ENCODE peak calls at places on chromosome 20, in four cellular contexts. One of them, this sample, is unnamed. For H3K27me3, the result is how much of the 10 kb centered on the place peaks cover.

GRCh38 chr20:53773792-53774371 is 180.2 kb upstream of the ZNF217 start:
- DNase-seq in lower lobe of right lung: no peak
- DNase-seq in aorta: no peak
- DNase-seq in HCT116: peak
- DNase-seq in this sample: no peak

GRCh38 chr20:14925286-14925685 is 587.9 kb upstream of the FLRT3 start:
- DNase-seq in lower lobe of right lung: no peak
- DNase-seq in HCT116: no peak
- DNase-seq in aorta: no peak
- DNase-seq in this sample: no peak

GRCh38 chr20:19777981-19778380 is 19.9 kb downstream of the RIN2 start:
- DNase-seq in HCT116: no peak
- DNase-seq in aorta: no peak
- DNase-seq in lower lobe of right lung: no peak
- DNase-seq in this sample: no peak

GRCh38 chr20:48823476-48823875 is 4.3 kb downstream of the PREX1 start:
- DNase-seq in aorta: no peak
- DNase-seq in lower lobe of right lung: no peak
- DNase-seq in HCT116: no peak
- DNase-seq in this sample: no peak

GRCh38 chr20:44297721-44298120 is 13.3 kb downstream of the FITM2 start:
- DNase-seq in aorta: no peak
- DNase-seq in HCT116: no peak
- DNase-seq in lower lobe of right lung: no peak
- DNase-seq in this sample: no peak

GRCh38 chr20:37758332-37758731 is 64.5 kb downstream of the CTNNBL1 start:
- DNase-seq in lower lobe of right lung: no peak
- DNase-seq in aorta: no peak
- DNase-seq in HCT116: no peak
- DNase-seq in this sample: no peak

GRCh38 chr20:59776626-59777320 is 156.7 kb downstream of the SYCP2 start:
- DNase-seq in lower lobe of right lung: no peak
- DNase-seq in HCT116: no peak
- DNase-seq in aorta: no peak
- DNase-seq in this sample: no peak

GRCh38 chr20:53622247-53623114 is 28.8 kb upstream of the ZNF217 start:
- DNase-seq in lower lobe of right lung: no peak
- DNase-seq in HCT116: no peak
- DNase-seq in aorta: no peak
- DNase-seq in this sample: no peak

GRCh38 chr20:63407928-63408683 is 47.0 kb upstream of the CHRNA4 start:
- DNase-seq in HCT116: no peak
- DNase-seq in aorta: no peak
- DNase-seq in lower lobe of right lung: no peak
- DNase-seq in this sample: no peak

GRCh38 chr20:19981091-19981490 is 36.1 kb upstream of the NAA20 start:
- DNase-seq in HCT116: peak
- DNase-seq in aorta: no peak
- DNase-seq in lower lobe of right lung: no peak
- DNase-seq in this sample: no peak

GRCh38 chr20:63943007-63943807 is 13.0 kb downstream of the UCKL1 start:
- DNase-seq in aorta: peak
- DNase-seq in lower lobe of right lung: no peak
- DNase-seq in HCT116: no peak
- DNase-seq in this sample: no peak

GRCh38 chr20:44083220-44083933 is 103.6 kb downstream of the JPH2 start:
- DNase-seq in HCT116: peak
- DNase-seq in aorta: no peak
- DNase-seq in lower lobe of right lung: no peak
- DNase-seq in this sample: no peak

GRCh38 chr20:61569836-61570235 is 317.8 kb downstream of the CDH4 start:
- DNase-seq in aorta: no peak
- DNase-seq in lower lobe of right lung: no peak
- DNase-seq in HCT116: no peak
- DNase-seq in this sample: no peak

GRCh38 chr20:61976650-61977332 is 88.9 kb downstream of the TAF4 start:
- DNase-seq in aorta: no peak
- DNase-seq in HCT116: no peak
- DNase-seq in lower lobe of right lung: no peak
- DNase-seq in this sample: no peak

GRCh38 chr20:51276331-51276730 is 253.4 kb upstream of the KCNG1 start:
- DNase-seq in HCT116: no peak
- DNase-seq in aorta: no peak
- DNase-seq in lower lobe of right lung: no peak
- DNase-seq in this sample: no peak

GRCh38 chr20:47790032-47790965 is 5.0 kb upstream of the SULF2 start:
- DNase-seq in HCT116: no peak
- DNase-seq in lower lobe of right lung: no peak
- DNase-seq in aorta: no peak
- DNase-seq in this sample: no peak

GRCh38 chr20:59805786-59806577 is 127.5 kb downstream of the SYCP2 start:
- DNase-seq in HCT116: no peak
- DNase-seq in aorta: no peak
- DNase-seq in lower lobe of right lung: no peak
- DNase-seq in this sample: no peak

GRCh38 chr20:49270177-49270576 is 7.7 kb downstream of the ZNFX1 start:
- DNase-seq in lower lobe of right lung: no peak
- DNase-seq in aorta: no peak
- DNase-seq in HCT116: no peak
- DNase-seq in this sample: no peak

GRCh38 chr20:49318430-49319203 is 40.8 kb upstream of the ZNFX1 start:
- DNase-seq in HCT116: no peak
- DNase-seq in lower lobe of right lung: peak
- DNase-seq in aorta: no peak
- DNase-seq in this sample: no peak

GRCh38 chr20:22586645-22587310 is 2.4 kb upstream of the FOXA2 start:
- DNase-seq in lower lobe of right lung: peak
- DNase-seq in HCT116: no peak
- DNase-seq in aorta: no peak
- DNase-seq in this sample: no peak

GRCh38 chr20:22585786-22586493 is 1.6 kb upstream of the FOXA2 start:
- DNase-seq in lower lobe of right lung: no peak
- DNase-seq in HCT116: no peak
- DNase-seq in aorta: no peak
- DNase-seq in this sample: no peak

GRCh38 chr20:22584922-22585785 is 782 bp upstream of the FOXA2 start:
- DNase-seq in HCT116: no peak
- DNase-seq in aorta: no peak
- DNase-seq in lower lobe of right lung: peak
- DNase-seq in this sample: no peak

GRCh38 chr20:22590662-22591061 is 6.3 kb upstream of the FOXA2 start:
- DNase-seq in aorta: no peak
- DNase-seq in lower lobe of right lung: no peak
- DNase-seq in HCT116: no peak
- DNase-seq in this sample: no peak
- H3K27me3 ChIP-seq in aorta: under half
- H3K27me3 ChIP-seq in lower lobe of right lung: under half
- H3K27me3 ChIP-seq in HCT116: under half
- H3K27me3 ChIP-seq in this sample: under half

DNA sequence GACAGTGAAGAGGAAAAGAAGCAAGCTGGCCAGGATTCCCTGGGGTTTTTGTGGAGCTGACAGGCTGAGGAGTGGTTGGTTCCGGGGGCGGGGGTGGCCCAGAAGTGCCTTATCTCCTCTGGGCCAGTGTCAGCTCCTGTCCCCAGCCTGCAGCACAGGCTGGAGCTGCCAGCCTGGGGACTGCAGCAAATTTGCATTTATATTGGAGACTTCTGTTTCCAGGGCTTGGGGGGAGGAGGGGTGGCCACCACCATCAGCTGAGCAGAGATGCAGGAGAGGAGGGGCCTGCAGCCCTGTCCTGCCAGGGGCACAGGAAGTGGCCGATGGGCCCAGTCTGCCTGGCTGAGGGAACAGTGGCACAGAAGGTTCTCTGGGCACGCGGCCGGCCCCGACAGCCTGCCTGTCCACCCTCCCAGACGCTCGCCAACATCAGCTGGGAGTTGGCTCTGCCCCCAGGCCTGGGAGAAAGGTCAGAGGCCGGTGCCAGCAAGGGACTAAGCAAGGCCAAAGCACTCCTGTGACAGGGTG is 24.3 kb upstream of the SCRT2 start:
- DNase-seq in HCT116: no peak
- DNase-seq in lower lobe of right lung: no peak
- DNase-seq in aorta: no peak
- DNase-seq in this sample: no peak
- H3K4me3 ChIP-seq in HCT116: no peak
- H3K4me3 ChIP-seq in lower lobe of right lung: no peak
- H3K4me3 ChIP-seq in aorta: no peak
- H3K4me3 ChIP-seq in this sample: no peak

GRCh38 chr20:21393142-21393541 is 4.2 kb downstream of the NKX2-4 start:
- DNase-seq in aorta: no peak
- DNase-seq in HCT116: no peak
- DNase-seq in lower lobe of right lung: no peak
- DNase-seq in this sample: no peak
- H3K27me3 ChIP-seq in aorta: under half
- H3K27me3 ChIP-seq in HCT116: under half
- H3K27me3 ChIP-seq in lower lobe of right lung: half or more
- H3K27me3 ChIP-seq in this sample: under half

DNA sequence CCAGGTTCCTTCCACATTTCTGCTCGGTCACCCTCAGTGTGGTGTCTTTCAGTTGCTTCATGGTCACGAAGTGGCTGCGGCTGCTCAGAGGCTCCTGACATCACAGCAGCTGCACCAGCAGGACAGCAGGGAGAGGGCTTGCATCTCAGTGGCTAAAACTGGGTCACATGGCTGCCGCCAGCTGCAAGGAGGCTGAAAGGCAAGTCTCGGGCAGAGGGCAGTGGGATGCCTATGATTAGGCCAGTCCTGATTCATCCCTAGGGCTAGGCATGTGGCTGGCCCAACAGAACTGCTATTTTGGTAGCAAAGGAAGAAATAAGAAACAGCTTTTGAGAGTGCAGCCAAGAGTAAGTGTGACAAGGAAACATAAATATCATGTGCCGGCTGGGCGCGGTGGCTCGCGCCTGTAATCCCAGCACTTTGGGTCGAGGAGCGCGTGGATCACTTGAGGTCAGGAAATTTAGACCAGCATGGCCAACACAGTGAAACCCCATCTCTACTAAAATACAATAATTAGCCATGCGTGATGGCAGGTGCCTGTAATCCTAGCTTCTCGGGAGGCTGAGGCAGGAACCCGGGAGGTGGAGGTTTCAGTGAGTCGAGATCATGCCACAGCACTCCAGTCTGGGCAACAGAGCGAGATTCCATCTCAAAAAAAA is 46.6 kb downstream of the RBM38 start:
- DNase-seq in lower lobe of right lung: no peak
- DNase-seq in aorta: no peak
- DNase-seq in HCT116: no peak
- DNase-seq in this sample: no peak
- H3K4me3 ChIP-seq in lower lobe of right lung: no peak
- H3K4me3 ChIP-seq in aorta: no peak
- H3K4me3 ChIP-seq in HCT116: no peak
- H3K4me3 ChIP-seq in this sample: no peak

DNA sequence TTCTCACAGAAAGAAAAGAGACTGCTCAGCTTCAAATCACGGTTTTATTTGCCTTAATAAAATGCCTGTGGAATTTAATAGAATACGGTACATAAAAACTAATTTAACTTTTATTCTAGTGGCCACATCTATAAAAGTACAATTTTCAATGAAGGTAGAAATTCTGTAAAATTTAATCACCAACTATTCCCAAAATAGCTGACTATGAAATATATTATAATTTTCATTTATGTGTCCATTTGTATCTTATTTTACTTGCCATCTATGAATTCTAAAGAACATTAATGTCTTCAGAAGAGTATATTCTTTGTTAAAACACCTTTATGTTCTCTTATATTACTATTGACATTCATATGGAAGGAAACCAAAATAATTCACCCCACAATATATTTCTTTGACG is 192.6 kb downstream of the BTBD3 start:
- DNase-seq in lower lobe of right lung: no peak
- DNase-seq in aorta: no peak
- DNase-seq in HCT116: no peak
- DNase-seq in this sample: no peak
- H3K27me3 ChIP-seq in lower lobe of right lung: under half
- H3K27me3 ChIP-seq in aorta: under half
- H3K27me3 ChIP-seq in HCT116: under half
- H3K27me3 ChIP-seq in this sample: under half

GRCh38 chr20:56995157-56995556 is 271.3 kb downstream of the BMP7 start:
- DNase-seq in lower lobe of right lung: no peak
- DNase-seq in HCT116: no peak
- DNase-seq in aorta: no peak
- DNase-seq in this sample: no peak

GRCh38 chr20:56995635-56996075 is 270.8 kb downstream of the BMP7 start:
- DNase-seq in lower lobe of right lung: no peak
- DNase-seq in aorta: no peak
- DNase-seq in HCT116: peak
- DNase-seq in this sample: peak

GRCh38 chr20:56991516-56991915 is 274.9 kb downstream of the BMP7 start:
- DNase-seq in aorta: no peak
- DNase-seq in HCT116: no peak
- DNase-seq in lower lobe of right lung: no peak
- DNase-seq in this sample: no peak

GRCh38 chr20:56993020-56993419 is 273.4 kb downstream of the BMP7 start:
- DNase-seq in aorta: no peak
- DNase-seq in lower lobe of right lung: no peak
- DNase-seq in HCT116: no peak
- DNase-seq in this sample: no peak

GRCh38 chr20:56994006-56994405 is 272.4 kb downstream of the BMP7 start:
- DNase-seq in lower lobe of right lung: no peak
- DNase-seq in HCT116: no peak
- DNase-seq in aorta: no peak
- DNase-seq in this sample: no peak
- H3K4me3 ChIP-seq in lower lobe of right lung: no peak
- H3K4me3 ChIP-seq in HCT116: no peak
- H3K4me3 ChIP-seq in aorta: no peak
- H3K4me3 ChIP-seq in this sample: no peak

This sample was measured in HAP-1.